ENCODE peak calls at places on chromosomes 12 and 14, in four cellular contexts. F is Peyer's patch, S is heart left ventricle, C is gastrocnemius medialis. P is an unnamed sample.

GRCh38 chr14:24279301-24280186 is 8.1 kb upstream of the RABGGTA start:
- DNase-seq in F (peak; percentile 61), C (no peak), S (no peak), P (no peak)

GRCh38 chr12:53591301-53592206 is 34.6 kb downstream of the ATF7 start:
- DNase-seq in F (no peak), S (no peak), C (no peak), P (no peak)

GRCh38 chr12:53602176-53602942 is 23.8 kb downstream of the ATF7 start:
- DNase-seq in F (no peak), S (no peak), C (no peak), P (no peak)

GRCh38 chr12:45560689-45561088 is 168.8 kb upstream of the ARID2 start:
- DNase-seq in C (no peak), F (no peak), S (no peak), P (no peak)

GRCh38 chr12:62724947-62725447 is 210.0 kb downstream of the PPM1H start:
- DNase-seq in C (no peak), F (no peak), S (no peak), P (no peak)

GRCh38 chr12:76299536-76300296 is 48.5 kb downstream of the BBS10 start:
- DNase-seq in F (no peak), S (no peak), C (peak; percentile 30), P (no peak)

GRCh38 chr14:93430889-93431670 is at the start of gene UNC79:
- DNase-seq in F (no peak), S (no peak), C (no peak), P (no peak)

GRCh38 chr12:6961695-6962284 is 8.7 kb downstream of the PHB2 start:
- DNase-seq in F (no peak), C (peak; percentile 57), S (peak; percentile 72), P (peak; percentile 88)

GRCh38 chr12:7099290-7099996 is 7.2 kb upstream of the C1R start:
- DNase-seq in F (no peak), S (no peak), C (no peak), P (no peak)

GRCh38 chr12:46661161-46661845 is 164.5 kb downstream of the SLC38A4 start:
- DNase-seq in F (no peak), S (no peak), C (no peak), P (no peak)

GRCh38 chr14:22898302-22898894 is 15.4 kb downstream of the REM2 start:
- DNase-seq in F (no peak), C (no peak), S (no peak), P (no peak)

GRCh38 chr14:56798447-56799326 is 11.6 kb downstream of the OTX2 start:
- DNase-seq in C (no peak), S (no peak), F (no peak), P (no peak)

GRCh38 chr12:91370086-91370868 is 187.7 kb upstream of the DCN start:
- DNase-seq in F (no peak), C (no peak), S (no peak), P (no peak)

GRCh38 chr12:117890137-117890536 is 78.7 kb downstream of the KSR2 start:
- DNase-seq in F (no peak), S (no peak), C (no peak), P (no peak)
- TF ChIP-seq CTCF in F (no peak), S (no peak), C (no peak), P (no peak)

GRCh38 chr14:100714205-100714781 is 12.4 kb upstream of the DLK1 start:
- DNase-seq in S (no peak), C (no peak), F (no peak), P (no peak)
- H3K27ac ChIP-seq in S (no peak overlapping the region), C (no peak overlapping the region), F (no peak overlapping the region), P (no peak overlapping the region)

GRCh38 chr14:51781352-51781751 is 79.1 kb upstream of the GNG2 start:
- DNase-seq in C (no peak), S (no peak), F (no peak), P (no peak)

GRCh38 chr14:51782412-51782811 is 78.0 kb upstream of the GNG2 start:
- DNase-seq in S (no peak), F (no peak), C (no peak), P (no peak)

GRCh38 chr14:51783765-51784164 is 76.6 kb upstream of the GNG2 start:
- DNase-seq in S (no peak), F (no peak), C (no peak), P (no peak)

GRCh38 chr14:51780741-51781140 is 79.7 kb upstream of the GNG2 start:
- DNase-seq in S (no peak), C (no peak), F (no peak), P (no peak)

GRCh38 chr14:51780006-51780692 is 80.3 kb upstream of the GNG2 start:
- DNase-seq in C (peak; percentile 59), F (peak; percentile 71), S (peak; percentile 70), P (peak; percentile 66)
- H3K4me3 ChIP-seq in C (no peak overlapping the region), F (no peak overlapping the region), S (no peak overlapping the region), P (no peak overlapping the region)

GRCh38 chr14:67883717-67884116 is 64.1 kb downstream of the RAD51B start:
- DNase-seq in S (no peak), C (no peak), F (no peak), P (no peak)
- TF ChIP-seq CTCF in S (peak; percentile 55), C (peak; percentile 38), F (peak; percentile 18), P (peak; percentile 24)

DNA sequence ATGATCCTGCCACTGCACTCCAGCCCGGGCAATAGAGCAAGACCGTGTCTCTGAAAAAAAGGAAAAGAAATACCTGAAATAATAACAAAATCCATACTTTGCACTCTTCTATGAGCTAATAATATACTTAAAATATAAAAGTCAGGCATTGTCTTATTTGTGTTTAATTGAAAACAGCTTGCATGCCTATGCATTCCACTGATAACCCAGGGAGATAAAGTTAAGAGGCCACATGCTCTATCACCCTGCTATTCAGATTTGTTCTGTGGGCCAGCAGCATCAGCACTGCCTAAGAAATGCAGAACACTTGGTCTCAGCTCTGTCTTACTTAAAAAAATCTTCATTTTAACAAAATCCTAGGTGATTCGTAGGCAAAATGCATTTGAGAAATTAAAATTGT is 99.2 kb downstream of the LGR5 start:
- DNase-seq in S (no peak), C (no peak), F (no peak), P (no peak)
- H3K27ac ChIP-seq in S (no peak overlapping the region), C (no peak overlapping the region), F (no peak overlapping the region), P (no peak overlapping the region)